ENCODE peak calls at places on chromosomes 11 and 22, in seven cellular contexts. One of them, this sample, is unnamed.

GRCh38 chr11:117830674-117831351 is 6.3 kb upstream of the FXYD2 start:
- DNase-seq in fibroblast of lung: no peak
- DNase-seq in stomach: peak
- DNase-seq in right atrium auricular region: no peak
- DNase-seq in cardiac muscle cell: no peak
- DNase-seq in kidney: peak
- DNase-seq in caudate nucleus: no peak
- DNase-seq in this sample: no peak

GRCh38 chr11:95676280-95676679 is 113.3 kb downstream of the FAM76B start:
- DNase-seq in fibroblast of lung: no peak
- DNase-seq in stomach: no peak
- DNase-seq in right atrium auricular region: no peak
- DNase-seq in cardiac muscle cell: no peak
- DNase-seq in kidney: no peak
- DNase-seq in caudate nucleus: no peak
- DNase-seq in this sample: no peak

GRCh38 chr11:126416542-126417090 is 61.1 kb downstream of the ST3GAL4 start:
- DNase-seq in fibroblast of lung: peak
- DNase-seq in stomach: peak
- DNase-seq in right atrium auricular region: peak
- DNase-seq in cardiac muscle cell: peak
- DNase-seq in kidney: peak
- DNase-seq in caudate nucleus: peak
- DNase-seq in this sample: peak

GRCh38 chr11:1932681-1933080 is 13.2 kb downstream of the TNNT3 start:
- DNase-seq in fibroblast of lung: no peak
- DNase-seq in stomach: no peak
- DNase-seq in right atrium auricular region: no peak
- DNase-seq in cardiac muscle cell: no peak
- DNase-seq in kidney: no peak
- DNase-seq in caudate nucleus: no peak
- DNase-seq in this sample: no peak

GRCh38 chr11:120827820-120828219 is 196.1 kb upstream of the TBCEL start:
- DNase-seq in fibroblast of lung: no peak
- DNase-seq in stomach: no peak
- DNase-seq in right atrium auricular region: no peak
- DNase-seq in cardiac muscle cell: no peak
- DNase-seq in kidney: no peak
- DNase-seq in caudate nucleus: no peak
- DNase-seq in this sample: no peak

GRCh38 chr11:62336949-62337681 is at the start of gene ASRGL1:
- DNase-seq in fibroblast of lung: peak
- DNase-seq in stomach: peak
- DNase-seq in right atrium auricular region: peak
- DNase-seq in cardiac muscle cell: peak
- DNase-seq in kidney: peak
- DNase-seq in caudate nucleus: peak
- DNase-seq in this sample: peak

GRCh38 chr11:121300313-121300971 is 7.9 kb downstream of the SC5D start:
- DNase-seq in fibroblast of lung: no peak
- DNase-seq in stomach: no peak
- DNase-seq in right atrium auricular region: no peak
- DNase-seq in cardiac muscle cell: peak
- DNase-seq in kidney: no peak
- DNase-seq in caudate nucleus: no peak
- DNase-seq in this sample: no peak

GRCh38 chr22:49392841-49393510 is 434.7 kb downstream of the BRD1 start:
- DNase-seq in fibroblast of lung: no peak
- DNase-seq in stomach: no peak
- DNase-seq in right atrium auricular region: peak
- DNase-seq in cardiac muscle cell: no peak
- DNase-seq in kidney: no peak
- DNase-seq in caudate nucleus: no peak
- DNase-seq in this sample: no peak

GRCh38 chr22:32103648-32104326 is 55.3 kb downstream of the C22orf42 start:
- DNase-seq in fibroblast of lung: no peak
- DNase-seq in stomach: no peak
- DNase-seq in right atrium auricular region: no peak
- DNase-seq in cardiac muscle cell: no peak
- DNase-seq in kidney: no peak
- DNase-seq in caudate nucleus: no peak
- DNase-seq in this sample: peak

GRCh38 chr11:70713988-70714665 is 315.8 kb downstream of the CTTN start:
- DNase-seq in fibroblast of lung: no peak
- DNase-seq in stomach: no peak
- DNase-seq in right atrium auricular region: no peak
- DNase-seq in cardiac muscle cell: peak
- DNase-seq in kidney: peak
- DNase-seq in caudate nucleus: no peak
- DNase-seq in this sample: no peak

GRCh38 chr11:66492161-66492865 is 12.1 kb downstream of the DPP3 start:
- DNase-seq in fibroblast of lung: peak
- DNase-seq in stomach: no peak
- DNase-seq in right atrium auricular region: no peak
- DNase-seq in cardiac muscle cell: no peak
- DNase-seq in kidney: no peak
- DNase-seq in caudate nucleus: no peak
- DNase-seq in this sample: no peak

GRCh38 chr11:25981998-25982397 is 349.9 kb upstream of the ANO3 start:
- DNase-seq in fibroblast of lung: peak
- DNase-seq in stomach: no peak
- DNase-seq in right atrium auricular region: no peak
- DNase-seq in cardiac muscle cell: peak
- DNase-seq in kidney: no peak
- DNase-seq in caudate nucleus: no peak
- DNase-seq in this sample: no peak

GRCh38 chr11:78656327-78656726 is 81.7 kb upstream of the NARS2 start:
- DNase-seq in fibroblast of lung: no peak
- DNase-seq in stomach: no peak
- DNase-seq in right atrium auricular region: peak
- DNase-seq in cardiac muscle cell: no peak
- DNase-seq in kidney: no peak
- DNase-seq in caudate nucleus: no peak
- DNase-seq in this sample: peak

GRCh38 chr22:45462034-45462655 is 40.5 kb upstream of the FBLN1 start:
- DNase-seq in fibroblast of lung: no peak
- DNase-seq in stomach: no peak
- DNase-seq in right atrium auricular region: no peak
- DNase-seq in cardiac muscle cell: peak
- DNase-seq in kidney: no peak
- DNase-seq in caudate nucleus: no peak
- DNase-seq in this sample: no peak

GRCh38 chr11:27192184-27192583 is 151.6 kb downstream of the BBOX1 start:
- DNase-seq in fibroblast of lung: no peak
- DNase-seq in stomach: no peak
- DNase-seq in right atrium auricular region: no peak
- DNase-seq in cardiac muscle cell: no peak
- DNase-seq in kidney: no peak
- DNase-seq in caudate nucleus: no peak
- DNase-seq in this sample: peak

GRCh38 chr11:103700605-103701004 is 335.8 kb upstream of the DDI1 start:
- DNase-seq in fibroblast of lung: peak
- DNase-seq in stomach: no peak
- DNase-seq in right atrium auricular region: no peak
- DNase-seq in cardiac muscle cell: no peak
- DNase-seq in kidney: no peak
- DNase-seq in caudate nucleus: no peak
- DNase-seq in this sample: no peak

GRCh38 chr11:72426054-72426757 is 8.1 kb downstream of the CLPB start:
- DNase-seq in fibroblast of lung: no peak
- DNase-seq in stomach: no peak
- DNase-seq in right atrium auricular region: no peak
- DNase-seq in cardiac muscle cell: no peak
- DNase-seq in kidney: no peak
- DNase-seq in caudate nucleus: no peak
- DNase-seq in this sample: no peak

GRCh38 chr22:31341386-31342088 is 4.6 kb downstream of the PATZ1 start:
- DNase-seq in fibroblast of lung: no peak
- DNase-seq in stomach: no peak
- DNase-seq in right atrium auricular region: no peak
- DNase-seq in cardiac muscle cell: no peak
- DNase-seq in kidney: no peak
- DNase-seq in caudate nucleus: no peak
- DNase-seq in this sample: no peak

GRCh38 chr11:84260862-84261261 is 974.7 kb upstream of the CCDC90B start:
- DNase-seq in fibroblast of lung: peak
- DNase-seq in stomach: no peak
- DNase-seq in right atrium auricular region: no peak
- DNase-seq in cardiac muscle cell: no peak
- DNase-seq in kidney: no peak
- DNase-seq in caudate nucleus: peak
- DNase-seq in this sample: no peak

GRCh38 chr11:119764108-119764874 is 35.3 kb upstream of the NECTIN1 start:
- DNase-seq in fibroblast of lung: peak
- DNase-seq in stomach: no peak
- DNase-seq in right atrium auricular region: no peak
- DNase-seq in cardiac muscle cell: peak
- DNase-seq in kidney: peak
- DNase-seq in caudate nucleus: peak
- DNase-seq in this sample: no peak

GRCh38 chr11:79609511-79609910 is 168.7 kb upstream of the TENM4 start:
- DNase-seq in fibroblast of lung: no peak
- DNase-seq in stomach: no peak
- DNase-seq in right atrium auricular region: no peak
- DNase-seq in cardiac muscle cell: no peak
- DNase-seq in kidney: no peak
- DNase-seq in caudate nucleus: peak
- DNase-seq in this sample: no peak

DNA sequence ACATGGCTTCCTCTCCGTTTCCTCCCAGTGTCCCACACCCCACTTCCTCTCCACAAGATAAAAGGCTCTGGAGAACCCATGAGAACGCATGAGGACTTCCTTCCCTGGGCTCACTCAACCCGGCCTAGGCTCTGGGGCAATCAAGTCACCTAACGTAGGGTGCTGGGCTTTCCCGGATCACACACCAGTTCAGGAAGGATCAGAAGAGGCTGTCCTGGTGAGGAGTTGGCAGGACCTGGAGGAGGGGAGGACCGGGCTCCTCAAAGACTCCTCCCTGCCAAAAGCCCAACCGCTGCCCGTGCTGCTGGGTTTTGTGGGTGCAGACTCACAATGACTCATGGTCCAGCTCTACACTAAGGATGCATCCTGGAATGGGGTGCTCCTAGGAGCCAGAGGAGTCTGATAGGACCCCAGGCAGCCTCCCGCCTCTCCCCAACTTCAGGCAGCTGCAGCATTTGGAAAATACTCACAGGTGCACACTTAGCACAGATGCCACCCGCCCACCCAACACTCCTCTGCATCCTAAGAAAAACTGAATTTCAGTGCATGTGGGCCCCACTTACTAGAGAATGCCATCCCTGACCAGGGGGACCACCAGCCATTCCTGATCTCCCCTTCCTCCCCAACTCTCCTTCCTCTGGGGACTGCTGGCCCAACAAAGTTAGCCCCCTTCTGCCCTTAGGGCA is 21.1 kb downstream of the SLC22A12 start:
- DNase-seq in fibroblast of lung: no peak
- DNase-seq in stomach: no peak
- DNase-seq in right atrium auricular region: no peak
- DNase-seq in cardiac muscle cell: no peak
- DNase-seq in kidney: no peak
- DNase-seq in caudate nucleus: peak
- DNase-seq in this sample: no peak
- H3K27ac ChIP-seq in fibroblast of lung: no peak
- H3K27ac ChIP-seq in stomach: no peak
- H3K27ac ChIP-seq in right atrium auricular region: no peak
- H3K27ac ChIP-seq in cardiac muscle cell: no peak
- H3K27ac ChIP-seq in kidney: no peak
- H3K27ac ChIP-seq in caudate nucleus: no peak
- H3K27ac ChIP-seq in this sample: no peak

GRCh38 chr11:8701891-8702597 is 19.5 kb downstream of the RPL27A start:
- DNase-seq in fibroblast of lung: no peak
- DNase-seq in stomach: no peak
- DNase-seq in right atrium auricular region: no peak
- DNase-seq in cardiac muscle cell: no peak
- DNase-seq in kidney: no peak
- DNase-seq in caudate nucleus: no peak
- DNase-seq in this sample: no peak

GRCh38 chr11:8702598-8702915 is 20.0 kb downstream of the RPL27A start:
- DNase-seq in fibroblast of lung: no peak
- DNase-seq in stomach: no peak
- DNase-seq in right atrium auricular region: no peak
- DNase-seq in cardiac muscle cell: no peak
- DNase-seq in kidney: no peak
- DNase-seq in caudate nucleus: no peak
- DNase-seq in this sample: no peak

GRCh38 chr11:8698379-8698851 is 15.8 kb downstream of the RPL27A start:
- DNase-seq in fibroblast of lung: no peak
- DNase-seq in stomach: no peak
- DNase-seq in right atrium auricular region: no peak
- DNase-seq in cardiac muscle cell: no peak
- DNase-seq in kidney: no peak
- DNase-seq in caudate nucleus: no peak
- DNase-seq in this sample: no peak

GRCh38 chr11:8698917-8699441 is 16.4 kb downstream of the RPL27A start:
- DNase-seq in fibroblast of lung: no peak
- DNase-seq in stomach: no peak
- DNase-seq in right atrium auricular region: no peak
- DNase-seq in cardiac muscle cell: no peak
- DNase-seq in kidney: no peak
- DNase-seq in caudate nucleus: no peak
- DNase-seq in this sample: no peak

DNA sequence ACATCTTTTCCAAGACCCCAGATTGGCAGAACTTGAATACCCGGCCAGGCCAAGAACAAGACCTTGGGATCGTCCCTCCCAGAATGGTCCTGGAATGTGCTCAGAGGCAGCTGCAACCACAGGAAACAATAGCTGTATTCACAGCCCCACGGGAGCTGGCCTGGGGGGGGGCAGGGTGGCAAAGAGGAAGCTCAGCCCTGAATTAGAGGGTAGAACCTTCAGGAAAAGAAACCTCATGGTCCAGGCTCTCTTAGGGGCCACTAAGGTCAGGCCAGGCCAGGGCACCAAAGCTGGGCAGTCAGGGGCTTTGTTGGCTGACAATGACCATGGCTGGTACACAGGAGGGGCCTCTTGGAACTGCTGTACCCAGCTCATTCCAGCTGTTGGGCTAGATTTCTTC is 17.3 kb downstream of the RPL27A start:
- DNase-seq in fibroblast of lung: peak
- DNase-seq in stomach: no peak
- DNase-seq in right atrium auricular region: no peak
- DNase-seq in cardiac muscle cell: no peak
- DNase-seq in kidney: no peak
- DNase-seq in caudate nucleus: peak
- DNase-seq in this sample: no peak
- H3K27ac ChIP-seq in fibroblast of lung: peak
- H3K27ac ChIP-seq in stomach: peak
- H3K27ac ChIP-seq in right atrium auricular region: peak
- H3K27ac ChIP-seq in cardiac muscle cell: no peak
- H3K27ac ChIP-seq in kidney: peak
- H3K27ac ChIP-seq in caudate nucleus: peak
- H3K27ac ChIP-seq in this sample: peak

GRCh38 chr11:837189-837989 is 4.6 kb downstream of the CD151 start:
- DNase-seq in fibroblast of lung: no peak
- DNase-seq in stomach: no peak
- DNase-seq in right atrium auricular region: no peak
- DNase-seq in cardiac muscle cell: no peak
- DNase-seq in kidney: no peak
- DNase-seq in caudate nucleus: no peak
- DNase-seq in this sample: no peak
- H3K27ac ChIP-seq in fibroblast of lung: no peak
- H3K27ac ChIP-seq in stomach: no peak
- H3K27ac ChIP-seq in right atrium auricular region: peak
- H3K27ac ChIP-seq in cardiac muscle cell: no peak
- H3K27ac ChIP-seq in kidney: no peak
- H3K27ac ChIP-seq in caudate nucleus: no peak
- H3K27ac ChIP-seq in this sample: peak

GRCh38 chr22:35033635-35034296 is 32.2 kb upstream of the ISX start:
- DNase-seq in fibroblast of lung: no peak
- DNase-seq in stomach: no peak
- DNase-seq in right atrium auricular region: no peak
- DNase-seq in cardiac muscle cell: no peak
- DNase-seq in kidney: no peak
- DNase-seq in caudate nucleus: no peak
- DNase-seq in this sample: no peak
- H3K27ac ChIP-seq in fibroblast of lung: no peak
- H3K27ac ChIP-seq in stomach: no peak
- H3K27ac ChIP-seq in right atrium auricular region: no peak
- H3K27ac ChIP-seq in cardiac muscle cell: no peak
- H3K27ac ChIP-seq in kidney: no peak
- H3K27ac ChIP-seq in caudate nucleus: no peak
- H3K27ac ChIP-seq in this sample: no peak